ENCODE peak calls at places on chromosome 12, in five cellular contexts. K, H, A, R and P are unnamed samples.

GRCh38 chr12:54373619-54374554 is 9.6 kb upstream of the GPR84 start:
- DNase-seq in K (no peak), H (no peak), A (no peak), R (no peak), P (no peak)

GRCh38 chr12:56082967-56083366 is 3.0 kb downstream of the ERBB3 start:
- DNase-seq in K (no peak), H (no peak), A (no peak), R (no peak), P (no peak)

GRCh38 chr12:117985182-117985581 is 16.4 kb upstream of the KSR2 start:
- DNase-seq in K (no peak), H (no peak), A (no peak), R (no peak), P (no peak)

GRCh38 chr12:34400423-34400881 is 378.2 kb downstream of the ALG10 start:
- DNase-seq in K (no peak), H (no peak), A (no peak), R (peak), P (peak)

GRCh38 chr12:68675098-68675842 is 11.5 kb upstream of the NUP107 start:
- DNase-seq in K (no peak), H (peak), A (peak), R (no peak), P (no peak)

GRCh38 chr12:48061943-48062719 is 43.7 kb downstream of the SENP1 start:
- DNase-seq in K (no peak), H (no peak), A (no peak), R (no peak), P (no peak)

GRCh38 chr12:69927145-69927544 is 102.1 kb downstream of the MYRFL start:
- DNase-seq in K (no peak), H (no peak), A (no peak), R (no peak), P (no peak)

GRCh38 chr12:6469609-6470374 is 685 bp downstream of the VAMP1 start:
- DNase-seq in K (no peak), H (no peak), A (no peak), R (no peak), P (no peak)

GRCh38 chr12:123595729-123596128 is 6.2 kb upstream of the DDX55 start:
- DNase-seq in K (no peak), H (no peak), A (no peak), R (no peak), P (no peak)

GRCh38 chr12:79223210-79223609 is 358.6 kb downstream of the SYT1 start:
- DNase-seq in K (no peak), H (no peak), A (no peak), R (no peak), P (no peak)

GRCh38 chr12:47838286-47838931 is 18.7 kb upstream of the HDAC7 start:
- DNase-seq in K (no peak), H (no peak), A (no peak), R (no peak), P (no peak)

GRCh38 chr12:58313091-58313855 is 371.9 kb downstream of the ATP23 start:
- DNase-seq in K (no peak), H (no peak), A (no peak), R (no peak), P (no peak)

GRCh38 chr12:5377997-5378596 is 53.8 kb upstream of the NTF3 start:
- DNase-seq in K (peak), H (no peak), A (no peak), R (no peak), P (no peak)

GRCh38 chr12:49537231-49537708 is 1.6 kb upstream of the KCNH3 start:
- DNase-seq in K (no peak), H (no peak), A (no peak), R (no peak), P (no peak)

GRCh38 chr12:66036317-66036716 is 94.2 kb downstream of the LLPH start:
- DNase-seq in K (peak), H (no peak), A (no peak), R (peak), P (peak)

GRCh38 chr12:112126916-112127315 is 1.6 kb downstream of the TRAFD1 start:
- DNase-seq in K (no peak), H (no peak), A (no peak), R (no peak), P (no peak)

GRCh38 chr12:1488908-1489381 is 105.4 kb downstream of the FBXL14 start:
- DNase-seq in K (peak), H (no peak), A (no peak), R (no peak), P (no peak)

GRCh38 chr12:4051616-4052015 is 178.4 kb upstream of the PARP11 start:
- DNase-seq in K (no peak), H (no peak), A (no peak), R (no peak), P (peak)

GRCh38 chr12:90401185-90401584 is 553.8 kb downstream of the CCER1 start:
- DNase-seq in K (no peak), H (no peak), A (no peak), R (no peak), P (no peak)

GRCh38 chr12:126708492-126708896 is 1558.5 kb upstream of the TMEM132C start:
- DNase-seq in K (peak), H (no peak), A (no peak), R (no peak), P (no peak)

GRCh38 chr12:101021911-101022388 is 188.1 kb downstream of the SLC5A8 start:
- DNase-seq in K (peak), H (no peak), A (no peak), R (no peak), P (no peak)

GRCh38 chr12:52004042-52004648 is 2.6 kb upstream of the TAMALIN start:
- DNase-seq in K (no peak), H (no peak), A (no peak), R (no peak), P (no peak)

GRCh38 chr12:739349-739748 is 13.0 kb upstream of the WNK1 start:
- DNase-seq in K (no peak), H (no peak), A (no peak), R (no peak), P (no peak)